ENCODE peak calls at places on chromosome 18, in four cellular contexts. I is heart right ventricle, S is IMR-90, J is HFF-Myc. Q is an unnamed sample.

GRCh38 chr18:9362869-9363268 is 28.3 kb downstream of the TWSG1 start:
- DNase-seq in I (no peak), S (no peak), J (no peak), Q (no peak)

GRCh38 chr18:3710712-3711269 is 260.8 kb downstream of the TGIF1 start:
- DNase-seq in I (no peak), S (no peak), J (no peak), Q (no peak)

GRCh38 chr18:59249186-59249774 is 24.0 kb downstream of the RAX start:
- DNase-seq in I (peak), S (peak), J (peak), Q (no peak)

GRCh38 chr18:39871976-39872375 is 2083.1 kb upstream of the PIK3C3 start:
- DNase-seq in I (no peak), S (no peak), J (no peak), Q (no peak)

GRCh38 chr18:51149605-51150429 is 47.7 kb downstream of the MEX3C start:
- DNase-seq in I (no peak), S (peak), J (peak), Q (peak)

GRCh38 chr18:58592223-58593214 is 36.4 kb downstream of the ALPK2 start:
- DNase-seq in I (no peak), S (no peak), J (no peak), Q (no peak)

GRCh38 chr18:48468151-48468550 is 59.0 kb upstream of the ZBTB7C start:
- DNase-seq in I (no peak), S (no peak), J (no peak), Q (no peak)

GRCh38 chr18:29496276-29496675 is 1319.3 kb upstream of the CDH2 start:
- DNase-seq in I (no peak), S (no peak), J (no peak), Q (no peak)

GRCh38 chr18:9825571-9826073 is 60.2 kb upstream of the TXNDC2 start:
- DNase-seq in I (no peak), S (peak), J (peak), Q (peak)

GRCh38 chr18:74066018-74066417 is 81.6 kb downstream of the FBXO15 start:
- DNase-seq in I (no peak), S (no peak), J (no peak), Q (no peak)

GRCh38 chr18:75317300-75317699 is 106.7 kb downstream of the TSHZ1 start:
- DNase-seq in I (no peak), S (no peak), J (no peak), Q (no peak)

GRCh38 chr18:63177822-63178525 is 141.6 kb downstream of the BCL2 start:
- DNase-seq in I (no peak), S (no peak), J (no peak), Q (no peak)

GRCh38 chr18:64042728-64043358 is 73.0 kb downstream of the SERPINB8 start:
- DNase-seq in I (no peak), S (no peak), J (no peak), Q (no peak)

GRCh38 chr18:2932247-2933181 is 80.4 kb downstream of the LPIN2 start:
- DNase-seq in I (peak), S (peak), J (peak), Q (no peak)

GRCh38 chr18:3139406-3139805 is 80.4 kb downstream of the MYOM1 start:
- DNase-seq in I (no peak), S (no peak), J (no peak), Q (no peak)

GRCh38 chr18:64379662-64380061 is 230.8 kb upstream of the LINC00305 start:
- DNase-seq in I (no peak), S (no peak), J (no peak), Q (no peak)

GRCh38 chr18:7169601-7170000 is 52.0 kb upstream of the LAMA1 start:
- DNase-seq in I (no peak), S (no peak), J (no peak), Q (no peak)

GRCh38 chr18:67599277-67599676 is 82.8 kb upstream of the DSEL start:
- DNase-seq in I (no peak), S (peak), J (peak), Q (no peak)

GRCh38 chr18:7317804-7318231 is 86.9 kb downstream of the LRRC30 start:
- DNase-seq in I (no peak), S (no peak), J (no peak), Q (no peak)

GRCh38 chr18:54232485-54233227 is 8.2 kb upstream of the MBD2 start:
- DNase-seq in I (no peak), S (no peak), J (no peak), Q (no peak)

GRCh38 chr18:7524786-7525185 is 42.3 kb upstream of the PTPRM start:
- DNase-seq in I (no peak), S (no peak), J (no peak), Q (no peak)

GRCh38 chr18:49794740-49795139 is 18.6 kb downstream of the ACAA2 start:
- DNase-seq in I (no peak), S (no peak), J (no peak), Q (no peak)

GRCh38 chr18:49849331-49850217 is 36.2 kb upstream of the ACAA2 start:
- DNase-seq in I (peak), S (peak), J (peak), Q (no peak)

GRCh38 chr18:65751145-65752085 is 603 bp downstream of the CDH7 start:
- DNase-seq in I (no peak), S (no peak), J (no peak), Q (no peak)

GRCh38 chr18:65750421-65751144 is at the start of gene CDH7:
- DNase-seq in I (no peak), S (no peak), J (no peak), Q (no peak)

GRCh38 chr18:65748321-65748720 is 2.5 kb upstream of the CDH7 start:
- DNase-seq in I (no peak), S (no peak), J (no peak), Q (no peak)

GRCh38 chr18:65752625-65753325 is 2.0 kb downstream of the CDH7 start:
- DNase-seq in I (no peak), S (no peak), J (no peak), Q (no peak)

DNA sequence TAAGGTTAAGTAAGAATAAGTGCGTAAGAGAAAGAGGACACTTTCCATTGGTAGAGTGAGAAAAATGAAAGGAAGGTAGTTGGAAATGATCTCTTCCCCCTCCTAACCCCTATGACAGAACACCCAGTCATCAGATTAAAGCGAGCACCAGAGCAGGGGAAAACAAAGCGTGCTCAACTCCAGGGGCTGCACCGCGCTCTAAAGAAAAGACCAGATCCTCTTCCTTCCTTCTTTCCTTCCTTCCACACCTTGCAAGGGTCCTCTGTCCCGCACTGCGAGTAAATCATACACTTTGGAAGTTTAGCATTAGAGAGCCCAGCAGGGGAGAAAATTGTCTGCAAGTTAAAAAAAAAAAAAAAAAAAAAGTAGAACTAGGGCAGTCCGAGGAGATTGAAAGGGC is 931 bp upstream of the CDH7 start:
- DNase-seq in I (no peak), S (no peak), J (no peak), Q (no peak)
- H3K4me3 ChIP-seq in I (no peak), S (no peak), J (no peak), Q (no peak)

GRCh38 chr18:1499265-1499664 is 594.6 kb downstream of the ADCYAP1 start:
- DNase-seq in I (no peak), S (no peak), J (no peak), Q (no peak)
- TF ChIP-seq CTCF in I (no peak), S (no peak), J (no peak), Q (no peak)

GRCh38 chr18:79403723-79404566 is 8.2 kb downstream of the NFATC1 start:
- DNase-seq in I (no peak), S (no peak), J (no peak), Q (no peak)
- H3K4me3 ChIP-seq in I (no peak), S (no peak), J (no peak), Q (no peak)

DNA sequence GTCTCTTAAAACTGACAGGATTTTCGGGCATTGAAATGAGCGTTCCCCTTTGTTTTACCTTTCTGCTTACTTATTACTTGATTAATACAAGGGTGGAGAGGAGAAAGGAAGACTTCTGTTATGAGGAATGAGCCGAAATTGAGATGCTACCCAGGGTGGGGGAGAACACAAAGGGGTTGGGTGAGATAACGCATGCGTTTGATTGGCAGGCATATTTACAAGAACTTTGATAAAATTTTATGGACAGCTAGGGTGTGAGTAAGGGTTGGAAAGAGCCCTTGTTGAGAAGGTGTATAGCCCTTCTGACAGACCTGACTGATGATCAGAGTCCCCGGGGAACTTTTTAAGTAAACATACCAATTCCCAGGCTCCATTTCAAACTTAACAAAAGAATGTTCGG is 1.8 kb downstream of the RNF138 start:
- DNase-seq in I (no peak), S (peak), J (no peak), Q (no peak)
- TF ChIP-seq CTCF in I (no peak), S (no peak), J (no peak), Q (no peak)

GRCh38 chr18:69400976-69401474 is 337 bp downstream of the DOK6 start:
- DNase-seq in I (peak), S (peak), J (no peak), Q (no peak)
- H3K4me3 ChIP-seq in I (peak), S (peak), J (peak), Q (peak)

GRCh38 chr18:36665952-36666351 is 162.8 kb downstream of the TPGS2 start:
- DNase-seq in I (no peak), S (no peak), J (no peak), Q (no peak)

GRCh38 chr18:36663312-36663711 is 165.5 kb downstream of the TPGS2 start:
- DNase-seq in I (no peak), S (peak), J (no peak), Q (no peak)

GRCh38 chr18:36660311-36660710 is 168.5 kb downstream of the TPGS2 start:
- DNase-seq in I (peak), S (no peak), J (no peak), Q (no peak)

GRCh38 chr18:36658611-36659010 is 170.2 kb downstream of the TPGS2 start:
- DNase-seq in I (no peak), S (no peak), J (no peak), Q (no peak)

DNA sequence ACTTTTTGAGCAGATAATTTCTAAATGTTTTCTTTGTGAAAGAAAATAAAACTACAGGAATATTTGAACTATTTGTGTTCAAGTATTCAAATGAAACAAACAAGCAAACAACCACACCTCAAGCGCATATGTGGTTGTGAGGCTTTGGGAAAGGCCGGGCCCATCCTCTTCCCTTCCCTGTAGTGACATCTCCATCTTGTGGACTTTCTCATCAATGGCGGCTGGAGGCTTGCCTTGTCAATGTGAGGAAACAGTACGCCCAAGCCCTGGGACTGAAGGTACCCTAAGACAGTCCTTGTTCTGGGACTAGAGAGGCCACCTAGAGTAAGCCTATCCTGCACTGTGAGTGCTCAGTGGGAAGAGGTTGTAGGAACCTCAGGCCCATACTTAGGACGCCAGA is 166.8 kb downstream of the TPGS2 start:
- DNase-seq in I (no peak), S (peak), J (no peak), Q (no peak)
- TF ChIP-seq CTCF in I (no peak), S (peak), J (peak), Q (peak)

GRCh38 chr18:12305930-12306629 is 2.0 kb upstream of the TUBB6 start:
- DNase-seq in I (no peak), S (peak), J (no peak), Q (no peak)
- H3K4me3 ChIP-seq in I (no peak), S (peak), J (peak), Q (peak)

GRCh38 chr18:12990662-12990976 is 543 bp upstream of the CEP192 start:
- DNase-seq in I (no peak), S (no peak), J (no peak), Q (no peak)

GRCh38 chr18:12991839-12992216 is 666 bp downstream of the CEP192 start:
- DNase-seq in I (no peak), S (no peak), J (no peak), Q (no peak)

GRCh38 chr18:12989397-12990127 is 1.6 kb upstream of the CEP192 start:
- DNase-seq in I (no peak), S (no peak), J (no peak), Q (no peak)

GRCh38 chr18:12990128-12990485 is 1.1 kb upstream of the CEP192 start:
- DNase-seq in I (no peak), S (no peak), J (no peak), Q (no peak)

GRCh38 chr18:12990977-12991838 is at the start of gene CEP192:
- DNase-seq in I (peak), S (peak), J (peak), Q (peak)
- TF ChIP-seq CTCF in I (no peak), S (no peak), J (no peak), Q (peak)